ENCODE peak calls at places on chromosome 12, in four cellular contexts. Q is pancreas; N is stimulated activated CD4-positive, alpha-beta T cell treated with anti-CD3 and anti-CD28 coated beads, Interleukin-2, amount 100 ng/mL, for 48 hours; L is NCI-H2171. E is an unnamed sample.

GRCh38 chr12:12807970-12808702 is 5.0 kb upstream of the DDX47 start:
- DNase-seq in N (peak), Q (no peak), L (no peak), E (no peak)

GRCh38 chr12:90366286-90366685 is 588.7 kb downstream of the CCER1 start:
- DNase-seq in L (no peak), Q (no peak), N (no peak), E (no peak)

GRCh38 chr12:63857771-63858670 is 13.5 kb downstream of the SRGAP1 start:
- DNase-seq in Q (no peak), L (no peak), N (no peak), E (no peak)

GRCh38 chr12:122651520-122652224 is 51.5 kb downstream of the HCAR2 start:
- DNase-seq in L (no peak), Q (no peak), N (no peak), E (no peak)

GRCh38 chr12:24380122-24380521 is 430.7 kb upstream of the SOX5 start:
- DNase-seq in Q (no peak), L (no peak), N (no peak), E (no peak)

GRCh38 chr12:18723752-18724151 is 14.1 kb downstream of the PLCZ1 start:
- DNase-seq in L (no peak), Q (no peak), N (no peak), E (no peak)

GRCh38 chr12:28552472-28553061 is 362.3 kb downstream of the CCDC91 start:
- DNase-seq in Q (no peak), L (no peak), N (no peak), E (no peak)

GRCh38 chr12:126204326-126204725 is 1139.1 kb downstream of the AACS start:
- DNase-seq in N (no peak), Q (no peak), L (no peak), E (no peak)

GRCh38 chr12:2393996-2394395 is 341.2 kb downstream of the CACNA1C start:
- DNase-seq in L (no peak), Q (no peak), N (no peak), E (no peak)

GRCh38 chr12:88624911-88625310 is 44.6 kb upstream of the KITLG start:
- DNase-seq in Q (no peak), N (no peak), L (no peak), E (no peak)

GRCh38 chr12:76074701-76075336 is 9.7 kb downstream of the NAP1L1 start:
- DNase-seq in N (no peak), L (no peak), Q (no peak), E (no peak)

GRCh38 chr12:97048421-97049035 is 141.5 kb downstream of the NEDD1 start:
- DNase-seq in N (no peak), L (no peak), Q (no peak), E (no peak)

E was measured in NCI-H446 treated with DMSO at 0.1 percent for 48 hours.